ENCODE peak calls at places on chromosomes 2 and 18, in four cellular contexts. S, I, P and K are unnamed samples. For H3K4me1, the result is how much of the 10 kb centered on the place peaks cover.

GRCh38 chr18:59957957-59958356 is 58.2 kb downstream of the PMAIP1 start:
- DNase-seq in S (peak), I (peak), P (peak), K (no peak)

GRCh38 chr2:147989809-147990403 is 30.6 kb downstream of the ORC4 start:
- DNase-seq in S (peak), I (peak), P (no peak), K (no peak)

GRCh38 chr2:188291142-188291616 is 495 bp upstream of the GULP1 start:
- DNase-seq in S (no peak), I (peak), P (peak), K (no peak)

GRCh38 chr2:188788621-188789020 is 185.6 kb upstream of the COL3A1 start:
- DNase-seq in S (no peak), I (peak), P (peak), K (peak)

GRCh38 chr18:39453882-39454281 is 1888.3 kb upstream of the CELF4 start:
- DNase-seq in S (no peak), I (peak), P (no peak), K (no peak)

GRCh38 chr2:128501700-128502099 is 183.0 kb upstream of the HS6ST1 start:
- DNase-seq in S (no peak), I (no peak), P (no peak), K (no peak)

GRCh38 chr2:135945521-135945920 is 39.9 kb downstream of the DARS1 start:
- DNase-seq in S (no peak), I (no peak), P (no peak), K (no peak)

GRCh38 chr18:42030586-42031182 is 75.7 kb downstream of the PIK3C3 start:
- DNase-seq in S (peak), I (peak), P (no peak), K (no peak)

GRCh38 chr2:32289165-32290054 is 11.7 kb downstream of the YIPF4 start:
- DNase-seq in S (no peak), I (peak), P (no peak), K (no peak)

GRCh38 chr2:98730851-98731708 is at the start of gene MGAT4A:
- DNase-seq in S (peak), I (no peak), P (peak), K (peak)

GRCh38 chr18:42564761-42565160 is 550.7 kb downstream of the RIT2 start:
- DNase-seq in S (no peak), I (no peak), P (no peak), K (no peak)

GRCh38 chr18:5626130-5626880 is 82.5 kb upstream of the EPB41L3 start:
- DNase-seq in S (no peak), I (no peak), P (no peak), K (no peak)

GRCh38 chr2:185475868-185476267 is 262.7 kb upstream of the FSIP2 start:
- DNase-seq in S (no peak), I (no peak), P (no peak), K (no peak)

GRCh38 chr2:159147687-159148086 is 138.8 kb downstream of the WDSUB1 start:
- DNase-seq in S (no peak), I (no peak), P (no peak), K (no peak)

GRCh38 chr2:171347158-171347557 is 86.6 kb downstream of the METTL8 start:
- DNase-seq in S (peak), I (peak), P (no peak), K (no peak)

GRCh38 chr2:43102366-43103092 is 123.9 kb downstream of the ZFP36L2 start:
- DNase-seq in S (no peak), I (peak), P (peak), K (peak)

GRCh38 chr2:119702918-119703401 is 24.0 kb downstream of the TMEM177 start:
- DNase-seq in S (peak), I (peak), P (peak), K (peak)

GRCh38 chr2:189524746-189525145 is 55.8 kb downstream of the SLC40A1 start:
- DNase-seq in S (no peak), I (no peak), P (no peak), K (no peak)

GRCh38 chr18:41466436-41467160 is 488.4 kb upstream of the PIK3C3 start:
- DNase-seq in S (no peak), I (no peak), P (no peak), K (no peak)

GRCh38 chr2:160334028-160334729 is 134.1 kb upstream of the ITGB6 start:
- DNase-seq in S (no peak), I (peak), P (no peak), K (no peak)
- H3K4me1 ChIP-seq in S (under half), I (under half), P (half or more), K (under half)

DNA sequence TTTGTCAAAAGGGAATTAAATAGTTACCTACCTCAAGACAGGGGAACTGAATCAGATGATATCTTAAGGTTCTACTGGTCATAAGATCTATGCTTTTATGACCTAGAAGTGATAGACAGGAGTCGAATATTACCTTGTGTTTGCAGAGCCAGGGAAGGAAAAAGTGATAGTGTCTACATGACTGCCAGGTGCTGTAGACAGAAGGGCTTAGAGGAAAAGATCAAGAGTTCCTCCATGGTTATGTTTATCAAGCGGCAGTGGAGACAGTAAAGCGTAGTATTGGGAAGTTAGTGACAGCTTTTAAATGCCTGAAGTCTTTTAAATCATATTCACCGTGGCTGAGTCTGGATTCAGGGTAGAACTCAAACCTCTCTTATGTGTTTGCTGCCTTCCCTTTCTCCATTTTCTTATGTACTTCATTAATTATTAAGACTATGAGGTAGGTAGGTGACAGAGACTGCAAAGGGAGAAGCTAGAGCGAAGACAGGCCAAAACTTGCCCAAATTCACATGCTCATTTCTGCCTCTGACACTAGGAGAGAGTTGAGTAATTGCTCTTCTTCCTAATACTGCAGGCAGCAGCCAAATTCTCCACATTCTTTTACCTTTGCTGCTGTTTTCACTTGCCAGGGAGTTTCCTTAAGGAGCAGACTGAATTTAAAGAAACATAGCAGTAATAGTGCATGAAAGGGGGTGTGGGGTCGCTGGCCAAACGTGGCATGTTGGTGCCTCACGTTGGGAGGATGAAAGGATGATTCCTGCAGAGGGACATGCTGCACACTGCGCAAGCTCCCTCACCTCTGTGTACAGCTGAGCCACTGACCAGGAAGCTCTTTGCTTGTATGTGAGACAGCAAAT is 12.1 kb downstream of the CRIM1 start:
- DNase-seq in S (no peak), I (no peak), P (no peak), K (no peak)
- H3K4me1 ChIP-seq in S (under half), I (under half), P (half or more), K (half or more)

GRCh38 chr2:109212836-109213563 is 84.0 kb downstream of the SH3RF3 start:
- DNase-seq in S (no peak), I (no peak), P (no peak), K (no peak)
- H3K4me1 ChIP-seq in S (under half), I (under half), P (half or more), K (under half)

GRCh38 chr2:62661263-62661635 is 44.3 kb upstream of the EHBP1 start:
- DNase-seq in S (no peak), I (no peak), P (no peak), K (no peak)
- H3K4me1 ChIP-seq in S (under half), I (under half), P (under half), K (under half)